ENCODE peak calls at places on chromosome 10, in eight cellular contexts. D is left ventricle myocardium inferior; G is SW480; W is BE2C; Z is naive thymus-derived CD8-positive, alpha-beta T cell; R is germinal center; M is ELR; V is NCI-H2081. Y is an unnamed sample.

GRCh38 chr10:790821-791551 is 101.5 kb upstream of the DIP2C start:
- DNase-seq in D (no peak), G (no peak), W (no peak), Z (no peak), R (no peak), M (no peak), V (no peak), Y (no peak)

GRCh38 chr10:11454958-11455566 is 156.4 kb downstream of the USP6NL start:
- DNase-seq in D (no peak), G (no peak), W (no peak), Z (no peak), R (no peak), M (peak; percentile 9), V (no peak), Y (no peak)

GRCh38 chr10:31072453-31072852 is 40.8 kb upstream of the ZNF438 start:
- DNase-seq in D (no peak), G (no peak), W (no peak), Z (no peak), R (no peak), M (no peak), V (no peak), Y (no peak)

GRCh38 chr10:132446195-132446581 is 49.2 kb downstream of the PWWP2B start:
- DNase-seq in D (no peak), G (no peak), W (no peak), Z (no peak), R (no peak), M (no peak), V (no peak), Y (no peak)

GRCh38 chr10:69103784-69104183 is 15.9 kb downstream of the SRGN start:
- DNase-seq in D (no peak), G (no peak), W (no peak), Z (no peak), R (no peak), M (no peak), V (no peak), Y (no peak)

GRCh38 chr10:112689327-112689726 is 242.3 kb downstream of the VTI1A start:
- DNase-seq in D (peak; percentile 22), G (no peak), W (peak; percentile 59), Z (no peak), R (no peak), M (peak; percentile 38), V (no peak), Y (no peak)

GRCh38 chr10:36675458-36675880 is 449.9 kb upstream of the ANKRD30A start:
- DNase-seq in D (no peak), G (peak; percentile 20), W (no peak), Z (no peak), R (no peak), M (peak; percentile 64), V (no peak), Y (no peak)

GRCh38 chr10:109556399-109556798 is 366.9 kb downstream of the XPNPEP1 start:
- DNase-seq in D (no peak), G (no peak), W (no peak), Z (no peak), R (no peak), M (no peak), V (no peak), Y (no peak)

GRCh38 chr10:84256510-84257342 is 11.9 kb downstream of the RGR start:
- DNase-seq in D (peak; percentile 58), G (no peak), W (peak; percentile 21), Z (no peak), R (peak; percentile 41), M (peak; percentile 38), V (no peak), Y (no peak)

GRCh38 chr10:81081887-81082620 is 544.4 kb downstream of the SH2D4B start:
- DNase-seq in D (no peak), G (peak; percentile 8), W (no peak), Z (no peak), R (no peak), M (no peak), V (no peak), Y (no peak)

GRCh38 chr10:69649771-69650550 is 19.9 kb downstream of the FAM241B start:
- DNase-seq in D (no peak), G (no peak), W (no peak), Z (no peak), R (no peak), M (no peak), V (no peak), Y (no peak)